ENCODE peak calls at places on chromosomes 11 and 22, in seven cellular contexts. K is activated CD4-positive, alpha-beta T cell treated with anti-CD3 and anti-CD28 coated beads for 48 hours; J is head of caudate nucleus; B is endothelial cell of umbilical vein; H is RPMI8226; W is NCI-H774; E is GOT3. I is an unnamed sample.

GRCh38 chr11:62980133-62980760 is 4.5 kb downstream of the SLC22A6 start:
- DNase-seq in E (no peak), H (peak), W (no peak), J (no peak), B (peak), K (no peak), I (no peak)

GRCh38 chr11:135008001-135008405 is 596.0 kb upstream of the B3GAT1 start:
- DNase-seq in E (no peak), H (no peak), B (no peak), K (no peak), J (no peak), W (no peak), I (no peak)

GRCh38 chr22:30526656-30527055 is 19.9 kb downstream of the SEC14L6 start:
- DNase-seq in W (no peak), J (no peak), B (no peak), E (no peak), H (no peak), K (no peak), I (no peak)

GRCh38 chr11:45663486-45664375 is 1.7 kb downstream of the CHST1 start:
- DNase-seq in W (no peak), B (no peak), J (no peak), H (no peak), E (no peak), K (no peak), I (no peak)

GRCh38 chr11:66432597-66432996 is 6.1 kb downstream of the MRPL11 start:
- DNase-seq in H (no peak), W (no peak), E (no peak), B (no peak), J (no peak), K (no peak), I (no peak)

GRCh38 chr22:45976351-45977002 is 485 bp downstream of the WNT7B start:
- DNase-seq in H (peak), W (no peak), B (no peak), J (no peak), K (no peak), E (no peak), I (no peak)

GRCh38 chr11:114258696-114259095 is 37.5 kb upstream of the NNMT start:
- DNase-seq in H (no peak), J (no peak), K (no peak), E (no peak), W (no peak), B (no peak), I (no peak)

GRCh38 chr22:43066844-43067385 is 22.3 kb downstream of the TTLL1 start:
- DNase-seq in J (no peak), K (no peak), W (no peak), H (no peak), E (no peak), B (peak), I (no peak)

GRCh38 chr11:16081756-16082531 is 274.4 kb downstream of the SOX6 start:
- DNase-seq in B (no peak), J (peak), W (peak), K (no peak), H (no peak), E (no peak), I (no peak)

GRCh38 chr11:8671242-8671641 is 11.2 kb downstream of the TRIM66 start:
- DNase-seq in E (peak), H (no peak), B (peak), J (peak), K (no peak), W (peak), I (peak)

GRCh38 chr11:120780239-120780638 is 243.7 kb upstream of the TBCEL start:
- DNase-seq in H (no peak), E (no peak), J (no peak), W (no peak), B (peak), K (no peak), I (no peak)

GRCh38 chr11:13800901-13801300 is 132.4 kb downstream of the FAR1 start:
- DNase-seq in E (no peak), W (no peak), J (no peak), K (no peak), H (no peak), B (no peak), I (no peak)

GRCh38 chr11:118929496-118930151 is 3.9 kb upstream of the BCL9L start:
- DNase-seq in H (peak), K (peak), E (peak), B (peak), W (peak), J (peak), I (peak)

GRCh38 chr22:24107668-24108067 is 73.6 kb upstream of the SUSD2 start:
- DNase-seq in H (no peak), W (no peak), E (peak), B (peak), K (no peak), J (peak), I (peak)

GRCh38 chr11:64659417-64660144 is 63.4 kb downstream of the NRXN2 start:
- DNase-seq in W (no peak), E (no peak), K (no peak), H (no peak), J (no peak), B (no peak), I (peak)

GRCh38 chr11:18707811-18708340 is 9.3 kb downstream of the TMEM86A start:
- DNase-seq in W (no peak), H (no peak), E (no peak), K (no peak), B (no peak), J (no peak), I (no peak)